ENCODE peak calls at places on chromosome 11, in eight cellular contexts. Y is CD4-positive, alpha-beta T cell; B is CD4-positive, CD25-positive, alpha-beta regulatory T cell; A is EH; D is NCI-H748 treated with DMSO at 0.1 percent for 48 hours; Q is mesenchymal stem cell; W is activated T-cell treated with anti-CD3 and anti-CD28 coated beads for 48 hours; F is ovary. M is an unnamed sample.

GRCh38 chr11:86341382-86341781 is 33.3 kb upstream of the CCDC81 start:
- DNase-seq in Y (no peak), B (no peak), A (no peak), D (no peak), Q (no peak), W (no peak), F (no peak), M (no peak)

GRCh38 chr11:59680287-59681154 is 11.7 kb upstream of the PATL1 start:
- DNase-seq in Y (peak; percentile 34), B (peak; percentile 38), A (peak; percentile 81), D (peak; percentile 58), Q (peak; percentile 89), W (peak; percentile 36), F (peak; percentile 63), M (peak; percentile 68)

GRCh38 chr11:61150656-61151544 is 10.3 kb downstream of the VPS37C start:
- DNase-seq in Y (no peak), B (no peak), A (no peak), D (no peak), Q (no peak), W (no peak), F (no peak), M (peak; percentile 39)

GRCh38 chr11:116638463-116638862 is 134.3 kb downstream of the BUD13 start:
- DNase-seq in Y (no peak), B (no peak), A (no peak), D (no peak), Q (no peak), W (no peak), F (no peak), M (no peak)

GRCh38 chr11:35619754-35620640 is 1.7 kb downstream of the FJX1 start:
- DNase-seq in Y (no peak), B (no peak), A (peak; percentile 34), D (peak; percentile 22), Q (peak; percentile 61), W (no peak), F (peak; percentile 24), M (peak; percentile 67)

GRCh38 chr11:95301497-95301896 is 70.5 kb upstream of the SESN3 start:
- DNase-seq in Y (no peak), B (no peak), A (no peak), D (no peak), Q (no peak), W (no peak), F (no peak), M (no peak)

GRCh38 chr11:93652161-93652597 is 9.3 kb upstream of the CEP295 start:
- DNase-seq in Y (no peak), B (no peak), A (peak; percentile 58), D (no peak), Q (peak; percentile 49), W (no peak), F (no peak), M (peak; percentile 74)

GRCh38 chr11:69356703-69357457 is 62.9 kb downstream of the MYEOV start:
- DNase-seq in Y (no peak), B (no peak), A (no peak), D (no peak), Q (no peak), W (no peak), F (no peak), M (no peak)

GRCh38 chr11:133343951-133344350 is 188.3 kb downstream of the OPCML start:
- DNase-seq in Y (no peak), B (no peak), A (no peak), D (peak; percentile 46), Q (no peak), W (no peak), F (no peak), M (no peak)

GRCh38 chr11:66047541-66048365 is 1.2 kb downstream of the GAL3ST3 start:
- DNase-seq in Y (no peak), B (no peak), A (peak; percentile 60), D (no peak), Q (no peak), W (no peak), F (no peak), M (no peak)

GRCh38 chr11:102279641-102280170 is 37.6 kb upstream of the BIRC3 start:
- DNase-seq in Y (no peak), B (no peak), A (peak; percentile 66), D (peak; percentile 8), Q (peak; percentile 28), W (no peak), F (peak; percentile 30), M (peak; percentile 38)

GRCh38 chr11:126981635-126982034 is 18.9 kb downstream of the KIRREL3 start:
- DNase-seq in Y (no peak), B (no peak), A (no peak), D (no peak), Q (no peak), W (no peak), F (no peak), M (no peak)

GRCh38 chr11:19631657-19632325 is 80.8 kb upstream of the NAV2 start:
- DNase-seq in Y (no peak), B (no peak), A (peak; percentile 46), D (no peak), Q (no peak), W (no peak), F (no peak), M (peak; percentile 66)

GRCh38 chr11:129041611-129042018 is 98.9 kb upstream of the TP53AIP1 start:
- DNase-seq in Y (no peak), B (no peak), A (peak; percentile 23), D (no peak), Q (peak; percentile 25), W (no peak), F (no peak), M (no peak)

GRCh38 chr11:71370895-71371673 is 77.1 kb downstream of the DHCR7 start:
- DNase-seq in Y (no peak), B (no peak), A (no peak), D (no peak), Q (no peak), W (no peak), F (no peak), M (no peak)

GRCh38 chr11:12125609-12126149 is 15.3 kb downstream of the MICAL2 start:
- DNase-seq in Y (no peak), B (no peak), A (no peak), D (no peak), Q (peak; percentile 84), W (no peak), F (no peak), M (no peak)

GRCh38 chr11:129489254-129489653 is 113.6 kb downstream of the BARX2 start:
- DNase-seq in Y (no peak), B (no peak), A (no peak), D (no peak), Q (no peak), W (no peak), F (no peak), M (no peak)

GRCh38 chr11:82899191-82899820 is 924 bp downstream of the PRCP start:
- DNase-seq in Y (no peak), B (no peak), A (no peak), D (no peak), Q (peak; percentile 18), W (no peak), F (no peak), M (no peak)

GRCh38 chr11:133747409-133747808 is 97.9 kb downstream of the SPATA19 start:
- DNase-seq in Y (no peak), B (no peak), A (no peak), D (no peak), Q (no peak), W (no peak), F (no peak), M (no peak)

GRCh38 chr11:126886085-126886484 is 114.5 kb downstream of the KIRREL3 start:
- DNase-seq in Y (no peak), B (no peak), A (no peak), D (no peak), Q (no peak), W (no peak), F (no peak), M (no peak)

M was measured in myocyte.